ENCODE peak calls at places on chromosomes 7 and 10, in seven cellular contexts. One of them, this sample, is unnamed.

GRCh38 chr7:106947244-106947728 is 82.2 kb downstream of the PIK3CG start:
- DNase-seq in PC-3: peak
- DNase-seq in tibial artery: no peak
- DNase-seq in glutamatergic neuron: peak
- DNase-seq in kidney epithelial cell: peak
- DNase-seq in astrocyte of the spinal cord: peak
- DNase-seq in Peyer's patch: peak
- DNase-seq in this sample: peak

GRCh38 chr7:18457832-18458231 is 37.7 kb upstream of the HDAC9 start:
- DNase-seq in PC-3: no peak
- DNase-seq in astrocyte of the spinal cord: no peak
- DNase-seq in kidney epithelial cell: no peak
- DNase-seq in tibial artery: no peak
- DNase-seq in Peyer's patch: no peak
- DNase-seq in glutamatergic neuron: no peak
- DNase-seq in this sample: peak

GRCh38 chr10:88851706-88852105 is at the start of gene ANKRD22:
- DNase-seq in glutamatergic neuron: no peak
- DNase-seq in kidney epithelial cell: peak
- DNase-seq in Peyer's patch: peak
- DNase-seq in PC-3: peak
- DNase-seq in tibial artery: no peak
- DNase-seq in astrocyte of the spinal cord: peak
- DNase-seq in this sample: peak

GRCh38 chr10:29618341-29619171 is 16.2 kb downstream of the SVIL start:
- DNase-seq in kidney epithelial cell: no peak
- DNase-seq in tibial artery: no peak
- DNase-seq in astrocyte of the spinal cord: no peak
- DNase-seq in Peyer's patch: no peak
- DNase-seq in PC-3: no peak
- DNase-seq in glutamatergic neuron: no peak
- DNase-seq in this sample: peak

GRCh38 chr10:118214751-118215150 is 127.4 kb downstream of the FAM204A start:
- DNase-seq in astrocyte of the spinal cord: no peak
- DNase-seq in kidney epithelial cell: no peak
- DNase-seq in Peyer's patch: no peak
- DNase-seq in tibial artery: no peak
- DNase-seq in PC-3: no peak
- DNase-seq in glutamatergic neuron: no peak
- DNase-seq in this sample: no peak

GRCh38 chr10:36172574-36172973 is 530.5 kb upstream of the FZD8 start:
- DNase-seq in Peyer's patch: no peak
- DNase-seq in astrocyte of the spinal cord: peak
- DNase-seq in PC-3: peak
- DNase-seq in glutamatergic neuron: no peak
- DNase-seq in kidney epithelial cell: no peak
- DNase-seq in tibial artery: no peak
- DNase-seq in this sample: peak

GRCh38 chr7:116670409-116671036 is 1.5 kb upstream of the MET start:
- DNase-seq in kidney epithelial cell: no peak
- DNase-seq in tibial artery: no peak
- DNase-seq in Peyer's patch: no peak
- DNase-seq in PC-3: no peak
- DNase-seq in astrocyte of the spinal cord: no peak
- DNase-seq in glutamatergic neuron: no peak
- DNase-seq in this sample: peak

GRCh38 chr7:27181176-27181520 is 3.9 kb downstream of the HOXA11 start:
- DNase-seq in tibial artery: peak
- DNase-seq in PC-3: no peak
- DNase-seq in astrocyte of the spinal cord: no peak
- DNase-seq in kidney epithelial cell: no peak
- DNase-seq in Peyer's patch: no peak
- DNase-seq in glutamatergic neuron: peak
- DNase-seq in this sample: no peak

GRCh38 chr7:28530175-28531142 is 118.1 kb downstream of the CREB5 start:
- DNase-seq in glutamatergic neuron: no peak
- DNase-seq in tibial artery: no peak
- DNase-seq in astrocyte of the spinal cord: peak
- DNase-seq in kidney epithelial cell: no peak
- DNase-seq in PC-3: peak
- DNase-seq in Peyer's patch: no peak
- DNase-seq in this sample: no peak

GRCh38 chr10:103265712-103266329 is 11.1 kb upstream of the INA start:
- DNase-seq in astrocyte of the spinal cord: peak
- DNase-seq in glutamatergic neuron: no peak
- DNase-seq in kidney epithelial cell: peak
- DNase-seq in PC-3: peak
- DNase-seq in tibial artery: no peak
- DNase-seq in Peyer's patch: peak
- DNase-seq in this sample: peak

GRCh38 chr10:61460835-61461234 is 7.7 kb upstream of the TMEM26 start:
- DNase-seq in PC-3: no peak
- DNase-seq in kidney epithelial cell: no peak
- DNase-seq in astrocyte of the spinal cord: no peak
- DNase-seq in glutamatergic neuron: no peak
- DNase-seq in Peyer's patch: no peak
- DNase-seq in tibial artery: no peak
- DNase-seq in this sample: no peak

GRCh38 chr7:66958708-66959350 is 36.6 kb downstream of the SBDS start:
- DNase-seq in kidney epithelial cell: no peak
- DNase-seq in glutamatergic neuron: peak
- DNase-seq in Peyer's patch: no peak
- DNase-seq in tibial artery: peak
- DNase-seq in astrocyte of the spinal cord: no peak
- DNase-seq in PC-3: no peak
- DNase-seq in this sample: no peak

GRCh38 chr7:152568972-152569371 is 107.0 kb downstream of the XRCC2 start:
- DNase-seq in kidney epithelial cell: no peak
- DNase-seq in glutamatergic neuron: no peak
- DNase-seq in PC-3: no peak
- DNase-seq in astrocyte of the spinal cord: no peak
- DNase-seq in tibial artery: peak
- DNase-seq in Peyer's patch: no peak
- DNase-seq in this sample: no peak

GRCh38 chr7:18753972-18754610 is 258.5 kb downstream of the HDAC9 start:
- DNase-seq in glutamatergic neuron: no peak
- DNase-seq in kidney epithelial cell: no peak
- DNase-seq in PC-3: no peak
- DNase-seq in Peyer's patch: no peak
- DNase-seq in astrocyte of the spinal cord: peak
- DNase-seq in tibial artery: no peak
- DNase-seq in this sample: no peak

GRCh38 chr7:102810916-102811315 is 62.1 kb downstream of the FAM185A start:
- DNase-seq in kidney epithelial cell: no peak
- DNase-seq in glutamatergic neuron: no peak
- DNase-seq in PC-3: no peak
- DNase-seq in astrocyte of the spinal cord: no peak
- DNase-seq in tibial artery: no peak
- DNase-seq in Peyer's patch: no peak
- DNase-seq in this sample: no peak
- TF ChIP-seq CTCF in kidney epithelial cell: no peak
- TF ChIP-seq CTCF in glutamatergic neuron: no peak
- TF ChIP-seq CTCF in PC-3: no peak
- TF ChIP-seq CTCF in astrocyte of the spinal cord: no peak
- TF ChIP-seq CTCF in tibial artery: no peak
- TF ChIP-seq CTCF in Peyer's patch: no peak
- TF ChIP-seq CTCF in this sample: no peak

DNA sequence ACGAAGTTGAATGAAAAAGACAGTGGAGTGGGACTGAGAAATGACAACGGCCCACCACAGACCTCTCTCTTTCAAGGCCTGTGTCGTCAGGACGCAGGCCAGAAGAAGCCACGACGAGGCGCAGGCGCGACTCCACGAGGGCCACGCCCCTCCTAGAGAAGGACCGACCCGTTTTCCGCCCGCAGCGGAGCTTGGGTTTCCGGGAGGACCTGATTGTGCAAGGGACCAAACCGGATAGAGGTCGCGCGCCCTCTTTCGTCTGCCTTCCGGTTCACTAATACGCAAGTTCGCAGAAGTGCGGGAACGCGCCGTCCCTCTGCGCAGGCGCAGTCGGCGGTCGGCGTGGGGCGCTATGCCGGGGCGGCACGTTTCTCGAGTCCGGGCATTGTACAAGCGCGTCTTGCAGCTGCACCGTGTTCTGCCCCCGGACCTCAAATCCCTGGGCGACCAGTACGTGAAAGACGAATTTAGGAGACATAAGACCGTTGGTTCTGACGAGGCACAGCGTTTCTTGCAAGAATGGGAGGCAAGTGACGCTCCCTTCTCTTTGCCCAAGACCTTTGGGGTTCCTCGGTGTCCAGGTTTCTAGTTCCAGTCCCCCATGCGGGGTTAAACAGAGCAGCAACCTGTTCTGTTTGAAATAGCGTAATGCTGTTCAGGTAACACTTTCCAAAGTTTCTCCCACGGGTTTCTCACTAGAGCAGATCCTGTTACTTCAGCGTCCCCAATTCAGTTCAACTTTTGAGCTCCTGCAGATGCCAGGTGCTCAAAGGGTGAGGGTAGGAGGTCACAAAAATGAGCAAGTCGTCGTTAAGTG is at the start of gene SDHAF3:
- DNase-seq in kidney epithelial cell: peak
- DNase-seq in glutamatergic neuron: peak
- DNase-seq in astrocyte of the spinal cord: peak
- DNase-seq in tibial artery: peak
- DNase-seq in Peyer's patch: peak
- DNase-seq in PC-3: peak
- DNase-seq in this sample: peak
- TF ChIP-seq CTCF in kidney epithelial cell: peak
- TF ChIP-seq CTCF in glutamatergic neuron: peak
- TF ChIP-seq CTCF in astrocyte of the spinal cord: no peak
- TF ChIP-seq CTCF in tibial artery: no peak
- TF ChIP-seq CTCF in Peyer's patch: no peak
- TF ChIP-seq CTCF in PC-3: no peak
- TF ChIP-seq CTCF in this sample: peak

GRCh38 chr7:98202367-98203195 is 8.7 kb upstream of the BHLHA15 start:
- DNase-seq in astrocyte of the spinal cord: no peak
- DNase-seq in glutamatergic neuron: no peak
- DNase-seq in PC-3: no peak
- DNase-seq in Peyer's patch: peak
- DNase-seq in kidney epithelial cell: no peak
- DNase-seq in tibial artery: no peak
- DNase-seq in this sample: peak
- TF ChIP-seq CTCF in astrocyte of the spinal cord: no peak
- TF ChIP-seq CTCF in glutamatergic neuron: no peak
- TF ChIP-seq CTCF in PC-3: no peak
- TF ChIP-seq CTCF in Peyer's patch: no peak
- TF ChIP-seq CTCF in kidney epithelial cell: no peak
- TF ChIP-seq CTCF in tibial artery: no peak
- TF ChIP-seq CTCF in this sample: no peak

GRCh38 chr7:26083113-26083512 is 68.9 kb upstream of the NFE2L3 start:
- DNase-seq in glutamatergic neuron: no peak
- DNase-seq in kidney epithelial cell: peak
- DNase-seq in PC-3: peak
- DNase-seq in Peyer's patch: no peak
- DNase-seq in tibial artery: no peak
- DNase-seq in astrocyte of the spinal cord: no peak
- DNase-seq in this sample: peak

GRCh38 chr7:26081627-26082026 is 70.4 kb upstream of the NFE2L3 start:
- DNase-seq in tibial artery: no peak
- DNase-seq in glutamatergic neuron: peak
- DNase-seq in astrocyte of the spinal cord: no peak
- DNase-seq in PC-3: peak
- DNase-seq in Peyer's patch: peak
- DNase-seq in kidney epithelial cell: no peak
- DNase-seq in this sample: peak

GRCh38 chr7:26074919-26075318 is 77.1 kb upstream of the NFE2L3 start:
- DNase-seq in astrocyte of the spinal cord: no peak
- DNase-seq in tibial artery: no peak
- DNase-seq in Peyer's patch: no peak
- DNase-seq in glutamatergic neuron: no peak
- DNase-seq in kidney epithelial cell: no peak
- DNase-seq in PC-3: no peak
- DNase-seq in this sample: no peak

GRCh38 chr7:26073041-26073440 is 79.0 kb upstream of the NFE2L3 start:
- DNase-seq in tibial artery: no peak
- DNase-seq in Peyer's patch: no peak
- DNase-seq in glutamatergic neuron: no peak
- DNase-seq in PC-3: no peak
- DNase-seq in astrocyte of the spinal cord: no peak
- DNase-seq in kidney epithelial cell: no peak
- DNase-seq in this sample: no peak

DNA sequence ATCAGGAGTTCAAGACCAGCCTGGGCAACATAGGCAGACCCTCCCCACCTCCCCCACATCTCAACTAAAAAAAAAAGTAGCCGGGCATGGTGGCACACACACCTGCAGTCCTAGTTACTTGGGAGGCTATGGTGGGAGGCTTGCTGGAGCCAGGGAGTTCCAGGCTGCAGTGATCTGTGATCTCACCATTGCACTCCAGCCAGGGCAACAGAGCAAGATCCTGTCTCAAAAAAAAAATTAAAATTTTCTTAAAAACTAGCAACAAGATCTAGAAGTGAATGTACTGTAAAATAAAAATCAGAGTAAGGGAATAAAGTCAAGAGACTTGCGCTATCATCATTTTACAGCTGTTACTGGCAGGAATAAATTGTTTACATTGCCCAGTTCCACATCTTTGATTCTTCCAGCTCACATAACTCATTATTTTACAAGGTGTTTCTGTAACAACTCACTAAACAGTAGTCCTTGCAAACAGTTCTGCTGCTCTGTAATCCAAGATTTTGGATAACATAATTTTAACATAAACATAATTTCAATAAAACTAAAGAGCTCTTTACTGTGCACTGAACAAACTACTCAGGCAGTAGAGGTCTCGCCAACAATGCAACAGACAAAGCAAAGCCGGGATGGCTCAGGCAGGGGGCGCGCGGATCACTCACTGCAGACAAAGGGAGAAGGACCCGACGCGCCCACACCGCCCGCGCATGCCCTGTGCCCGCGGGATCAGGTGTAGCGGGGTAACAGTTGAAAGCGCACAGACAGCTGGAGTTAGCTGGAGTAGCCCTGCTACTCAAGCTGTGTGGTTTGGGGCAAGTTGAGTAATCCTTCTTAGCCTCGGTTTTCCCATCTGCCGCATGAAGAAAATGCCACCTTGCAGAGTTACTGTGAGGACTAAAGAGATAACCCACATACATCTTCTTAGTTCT is 73.3 kb upstream of the NFE2L3 start:
- DNase-seq in kidney epithelial cell: peak
- DNase-seq in Peyer's patch: peak
- DNase-seq in tibial artery: peak
- DNase-seq in glutamatergic neuron: peak
- DNase-seq in astrocyte of the spinal cord: peak
- DNase-seq in PC-3: peak
- DNase-seq in this sample: peak
- TF ChIP-seq CTCF in kidney epithelial cell: peak
- TF ChIP-seq CTCF in Peyer's patch: peak
- TF ChIP-seq CTCF in tibial artery: no peak
- TF ChIP-seq CTCF in glutamatergic neuron: no peak
- TF ChIP-seq CTCF in astrocyte of the spinal cord: peak
- TF ChIP-seq CTCF in PC-3: peak
- TF ChIP-seq CTCF in this sample: peak

DNA sequence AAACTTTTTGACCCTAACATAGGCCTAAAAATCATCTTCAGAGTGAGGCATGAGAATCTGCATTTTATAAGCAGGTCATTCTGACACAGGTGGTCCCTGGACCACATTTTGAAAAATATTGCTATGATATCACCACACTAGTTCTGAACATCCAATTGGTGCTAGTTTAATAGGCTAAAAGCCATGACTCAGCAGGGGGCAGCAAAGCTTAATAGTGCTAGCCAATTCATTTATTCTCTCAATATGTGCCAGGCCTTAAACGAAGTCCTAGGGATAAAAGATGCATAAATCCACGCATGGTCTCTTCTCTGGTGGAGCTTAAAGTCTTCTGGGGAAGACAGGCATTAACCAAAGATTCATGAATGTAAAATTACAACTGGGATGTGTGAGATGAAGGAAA is 10.2 kb upstream of the SLC25A28 start:
- DNase-seq in glutamatergic neuron: no peak
- DNase-seq in PC-3: peak
- DNase-seq in Peyer's patch: peak
- DNase-seq in tibial artery: no peak
- DNase-seq in kidney epithelial cell: no peak
- DNase-seq in astrocyte of the spinal cord: peak
- DNase-seq in this sample: peak
- TF ChIP-seq CTCF in glutamatergic neuron: no peak
- TF ChIP-seq CTCF in PC-3: peak
- TF ChIP-seq CTCF in Peyer's patch: peak
- TF ChIP-seq CTCF in tibial artery: no peak
- TF ChIP-seq CTCF in kidney epithelial cell: peak
- TF ChIP-seq CTCF in astrocyte of the spinal cord: peak
- TF ChIP-seq CTCF in this sample: peak